ENCODE peak calls at places on chromosome 18, in nine cellular contexts. One of them, this sample, is unnamed.

GRCh38 chr18:41532344-41533086 is 422.5 kb upstream of the PIK3C3 start:
- DNase-seq in stomach: no peak
- DNase-seq in transverse colon: no peak
- DNase-seq in prostate gland: no peak
- DNase-seq in SK-N-SH: no peak
- DNase-seq in HCT116: no peak
- DNase-seq in breast epithelium: no peak
- DNase-seq in K562: no peak
- DNase-seq in HepG2: no peak
- DNase-seq in this sample: no peak

GRCh38 chr18:32896781-32897547 is 124.1 kb upstream of the KLHL14 start:
- DNase-seq in stomach: no peak
- DNase-seq in transverse colon: no peak
- DNase-seq in prostate gland: no peak
- DNase-seq in SK-N-SH: no peak
- DNase-seq in HCT116: no peak
- DNase-seq in breast epithelium: no peak
- DNase-seq in K562: no peak
- DNase-seq in HepG2: no peak
- DNase-seq in this sample: no peak

GRCh38 chr18:582465-582864 is 2.3 kb downstream of the CETN1 start:
- DNase-seq in stomach: peak; percentile 31
- DNase-seq in transverse colon: no peak
- DNase-seq in prostate gland: peak; percentile 33
- DNase-seq in SK-N-SH: no peak
- DNase-seq in HCT116: no peak
- DNase-seq in breast epithelium: no peak
- DNase-seq in K562: no peak
- DNase-seq in HepG2: no peak
- DNase-seq in this sample: no peak

GRCh38 chr18:13376841-13377351 is 158.3 kb downstream of the LDLRAD4 start:
- DNase-seq in stomach: no peak
- DNase-seq in transverse colon: no peak
- DNase-seq in prostate gland: no peak
- DNase-seq in SK-N-SH: no peak
- DNase-seq in HCT116: no peak
- DNase-seq in breast epithelium: no peak
- DNase-seq in K562: no peak
- DNase-seq in HepG2: no peak
- DNase-seq in this sample: no peak

GRCh38 chr18:77133920-77134496 is 1.4 kb upstream of the MBP start:
- DNase-seq in stomach: no peak
- DNase-seq in transverse colon: peak; percentile 51
- DNase-seq in prostate gland: no peak
- DNase-seq in SK-N-SH: peak; percentile 43
- DNase-seq in HCT116: no peak
- DNase-seq in breast epithelium: no peak
- DNase-seq in K562: no peak
- DNase-seq in HepG2: peak; percentile 20
- DNase-seq in this sample: peak; percentile 89

GRCh38 chr18:41113885-41114482 is 841.0 kb upstream of the PIK3C3 start:
- DNase-seq in stomach: no peak
- DNase-seq in transverse colon: no peak
- DNase-seq in prostate gland: no peak
- DNase-seq in SK-N-SH: no peak
- DNase-seq in HCT116: no peak
- DNase-seq in breast epithelium: no peak
- DNase-seq in K562: no peak
- DNase-seq in HepG2: no peak
- DNase-seq in this sample: no peak

GRCh38 chr18:68925268-68925667 is 127.4 kb downstream of the CCDC102B start:
- DNase-seq in stomach: no peak
- DNase-seq in transverse colon: no peak
- DNase-seq in prostate gland: no peak
- DNase-seq in SK-N-SH: no peak
- DNase-seq in HCT116: no peak
- DNase-seq in breast epithelium: no peak
- DNase-seq in K562: no peak
- DNase-seq in HepG2: peak; percentile 13
- DNase-seq in this sample: no peak

GRCh38 chr18:40407913-40408312 is 1547.1 kb upstream of the PIK3C3 start:
- DNase-seq in stomach: no peak
- DNase-seq in transverse colon: no peak
- DNase-seq in prostate gland: no peak
- DNase-seq in SK-N-SH: no peak
- DNase-seq in HCT116: no peak
- DNase-seq in breast epithelium: no peak
- DNase-seq in K562: no peak
- DNase-seq in HepG2: no peak
- DNase-seq in this sample: no peak

GRCh38 chr18:22739789-22740188 is 193.3 kb upstream of the RBBP8 start:
- DNase-seq in stomach: no peak
- DNase-seq in transverse colon: no peak
- DNase-seq in prostate gland: no peak
- DNase-seq in SK-N-SH: no peak
- DNase-seq in HCT116: no peak
- DNase-seq in breast epithelium: no peak
- DNase-seq in K562: no peak
- DNase-seq in HepG2: no peak
- DNase-seq in this sample: no peak

GRCh38 chr18:56789004-56789888 is 138.1 kb downstream of the WDR7 start:
- DNase-seq in stomach: no peak
- DNase-seq in transverse colon: peak; percentile 22
- DNase-seq in prostate gland: no peak
- DNase-seq in SK-N-SH: peak; percentile 4
- DNase-seq in HCT116: peak; percentile 23
- DNase-seq in breast epithelium: no peak
- DNase-seq in K562: peak; percentile 30
- DNase-seq in HepG2: peak; percentile 33
- DNase-seq in this sample: no peak

GRCh38 chr18:36075862-36076587 is 8.7 kb upstream of the RPRD1A start:
- DNase-seq in stomach: no peak
- DNase-seq in transverse colon: no peak
- DNase-seq in prostate gland: no peak
- DNase-seq in SK-N-SH: no peak
- DNase-seq in HCT116: no peak
- DNase-seq in breast epithelium: no peak
- DNase-seq in K562: no peak
- DNase-seq in HepG2: peak; percentile 58
- DNase-seq in this sample: no peak

GRCh38 chr18:48859311-48860275 is 91.2 kb downstream of the SMAD7 start:
- DNase-seq in stomach: no peak
- DNase-seq in transverse colon: no peak
- DNase-seq in prostate gland: no peak
- DNase-seq in SK-N-SH: peak; percentile 92
- DNase-seq in HCT116: no peak
- DNase-seq in breast epithelium: no peak
- DNase-seq in K562: no peak
- DNase-seq in HepG2: no peak
- DNase-seq in this sample: peak; percentile 72

GRCh38 chr18:9743200-9744016 is 35.3 kb downstream of the RAB31 start:
- DNase-seq in stomach: peak; percentile 47
- DNase-seq in transverse colon: no peak
- DNase-seq in prostate gland: no peak
- DNase-seq in SK-N-SH: no peak
- DNase-seq in HCT116: peak; percentile 96
- DNase-seq in breast epithelium: no peak
- DNase-seq in K562: peak; percentile 86
- DNase-seq in HepG2: peak; percentile 54
- DNase-seq in this sample: peak; percentile 12

GRCh38 chr18:76491436-76491800 is 3.6 kb downstream of the ZNF516 start:
- DNase-seq in stomach: peak; percentile 80
- DNase-seq in transverse colon: peak; percentile 85
- DNase-seq in prostate gland: peak; percentile 80
- DNase-seq in SK-N-SH: peak; percentile 81
- DNase-seq in HCT116: no peak
- DNase-seq in breast epithelium: peak; percentile 75
- DNase-seq in K562: peak; percentile 21
- DNase-seq in HepG2: peak; percentile 41
- DNase-seq in this sample: peak; percentile 94

GRCh38 chr18:69916412-69916811 is 31.3 kb downstream of the CD226 start:
- DNase-seq in stomach: no peak
- DNase-seq in transverse colon: no peak
- DNase-seq in prostate gland: no peak
- DNase-seq in SK-N-SH: no peak
- DNase-seq in HCT116: no peak
- DNase-seq in breast epithelium: no peak
- DNase-seq in K562: no peak
- DNase-seq in HepG2: no peak
- DNase-seq in this sample: no peak

DNA sequence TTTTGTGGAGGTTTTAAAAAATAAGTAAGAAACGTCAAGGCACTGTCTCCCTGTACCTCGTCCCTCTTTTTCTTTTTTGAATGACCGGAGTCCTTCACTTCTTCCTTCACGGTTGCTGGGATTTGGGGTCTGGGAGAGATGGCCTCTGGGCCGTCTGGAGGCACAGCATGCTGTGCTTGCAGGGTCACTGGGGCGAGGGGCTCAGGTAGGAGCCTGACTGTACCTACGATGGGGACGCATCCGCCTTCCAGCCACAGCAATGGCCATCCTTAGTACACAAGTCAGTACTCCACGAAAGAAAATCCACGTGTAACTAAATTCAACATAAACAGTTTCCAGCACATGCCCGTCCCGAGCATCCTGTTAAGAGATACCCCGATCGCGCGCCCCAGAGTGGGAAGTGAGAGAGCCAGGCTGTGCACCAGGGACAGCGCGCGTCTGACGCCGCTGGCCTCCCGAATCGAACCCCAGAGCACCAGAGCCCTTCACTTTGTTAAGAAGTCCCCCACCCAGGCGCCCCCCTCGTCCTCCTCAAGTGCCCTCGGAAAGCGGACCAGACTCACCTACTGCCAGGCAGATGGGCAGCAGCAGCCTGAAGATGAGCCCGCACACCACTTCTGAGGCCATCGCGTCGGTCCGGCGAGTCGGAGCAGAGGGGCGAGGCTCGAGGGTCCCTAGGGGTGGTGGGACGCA is 1.3 kb downstream of the PIEZO2 start:
- DNase-seq in stomach: no peak
- DNase-seq in transverse colon: no peak
- DNase-seq in prostate gland: no peak
- DNase-seq in SK-N-SH: no peak
- DNase-seq in HCT116: no peak
- DNase-seq in breast epithelium: no peak
- DNase-seq in K562: no peak
- DNase-seq in HepG2: no peak
- DNase-seq in this sample: no peak
- H3K4me3 ChIP-seq in stomach: peak overlapping the region; percentile 46
- H3K4me3 ChIP-seq in transverse colon: no peak overlapping the region
- H3K4me3 ChIP-seq in prostate gland: peak overlapping the region; percentile 37
- H3K4me3 ChIP-seq in SK-N-SH: no peak overlapping the region
- H3K4me3 ChIP-seq in HCT116: no peak overlapping the region
- H3K4me3 ChIP-seq in breast epithelium: peak overlapping the region; percentile 77
- H3K4me3 ChIP-seq in K562: no peak overlapping the region
- H3K4me3 ChIP-seq in HepG2: peak overlapping the region; percentile 57
- H3K4me3 ChIP-seq in this sample: no peak overlapping the region

DNA sequence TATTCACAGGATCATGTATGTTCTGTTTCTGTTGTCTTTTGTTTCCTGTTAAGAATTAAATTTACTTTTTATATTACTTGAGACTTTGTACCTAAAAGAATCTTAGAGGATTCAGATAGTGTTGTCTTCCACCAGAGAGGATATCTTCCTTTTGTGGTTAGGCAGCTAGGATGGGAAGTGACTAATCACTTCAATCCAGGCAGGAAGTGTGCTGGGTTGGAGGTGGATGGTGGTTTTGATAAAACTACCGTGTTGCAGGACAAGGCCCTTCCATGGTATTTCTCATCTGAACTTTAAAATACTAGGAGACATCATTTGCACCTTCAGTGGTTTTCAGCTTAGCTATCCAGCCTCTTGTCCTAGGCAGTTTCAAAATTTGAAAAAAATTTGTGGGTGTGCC is 728.6 kb upstream of the CDH2 start:
- DNase-seq in stomach: no peak
- DNase-seq in transverse colon: no peak
- DNase-seq in prostate gland: no peak
- DNase-seq in SK-N-SH: no peak
- DNase-seq in HCT116: no peak
- DNase-seq in breast epithelium: no peak
- DNase-seq in K562: no peak
- DNase-seq in HepG2: no peak
- DNase-seq in this sample: no peak
- TF ChIP-seq POLR2AphosphoS5 in stomach: no peak
- TF ChIP-seq POLR2AphosphoS5 in transverse colon: no peak
- TF ChIP-seq POLR2AphosphoS5 in prostate gland: no peak
- TF ChIP-seq POLR2AphosphoS5 in SK-N-SH: no peak
- TF ChIP-seq POLR2AphosphoS5 in HCT116: no peak
- TF ChIP-seq POLR2AphosphoS5 in breast epithelium: no peak
- TF ChIP-seq POLR2AphosphoS5 in K562: no peak
- TF ChIP-seq POLR2AphosphoS5 in HepG2: no peak
- TF ChIP-seq POLR2AphosphoS5 in this sample: no peak

GRCh38 chr18:31579375-31579774 is 12.3 kb upstream of the TTR start:
- DNase-seq in stomach: no peak
- DNase-seq in transverse colon: no peak
- DNase-seq in prostate gland: no peak
- DNase-seq in SK-N-SH: no peak
- DNase-seq in HCT116: no peak
- DNase-seq in breast epithelium: no peak
- DNase-seq in K562: no peak
- DNase-seq in HepG2: no peak
- DNase-seq in this sample: no peak
- H3K4me3 ChIP-seq in stomach: no peak overlapping the region
- H3K4me3 ChIP-seq in transverse colon: no peak overlapping the region
- H3K4me3 ChIP-seq in prostate gland: no peak overlapping the region
- H3K4me3 ChIP-seq in SK-N-SH: no peak overlapping the region
- H3K4me3 ChIP-seq in HCT116: no peak overlapping the region
- H3K4me3 ChIP-seq in breast epithelium: no peak overlapping the region
- H3K4me3 ChIP-seq in K562: no peak overlapping the region
- H3K4me3 ChIP-seq in HepG2: no peak overlapping the region
- H3K4me3 ChIP-seq in this sample: no peak overlapping the region

DNA sequence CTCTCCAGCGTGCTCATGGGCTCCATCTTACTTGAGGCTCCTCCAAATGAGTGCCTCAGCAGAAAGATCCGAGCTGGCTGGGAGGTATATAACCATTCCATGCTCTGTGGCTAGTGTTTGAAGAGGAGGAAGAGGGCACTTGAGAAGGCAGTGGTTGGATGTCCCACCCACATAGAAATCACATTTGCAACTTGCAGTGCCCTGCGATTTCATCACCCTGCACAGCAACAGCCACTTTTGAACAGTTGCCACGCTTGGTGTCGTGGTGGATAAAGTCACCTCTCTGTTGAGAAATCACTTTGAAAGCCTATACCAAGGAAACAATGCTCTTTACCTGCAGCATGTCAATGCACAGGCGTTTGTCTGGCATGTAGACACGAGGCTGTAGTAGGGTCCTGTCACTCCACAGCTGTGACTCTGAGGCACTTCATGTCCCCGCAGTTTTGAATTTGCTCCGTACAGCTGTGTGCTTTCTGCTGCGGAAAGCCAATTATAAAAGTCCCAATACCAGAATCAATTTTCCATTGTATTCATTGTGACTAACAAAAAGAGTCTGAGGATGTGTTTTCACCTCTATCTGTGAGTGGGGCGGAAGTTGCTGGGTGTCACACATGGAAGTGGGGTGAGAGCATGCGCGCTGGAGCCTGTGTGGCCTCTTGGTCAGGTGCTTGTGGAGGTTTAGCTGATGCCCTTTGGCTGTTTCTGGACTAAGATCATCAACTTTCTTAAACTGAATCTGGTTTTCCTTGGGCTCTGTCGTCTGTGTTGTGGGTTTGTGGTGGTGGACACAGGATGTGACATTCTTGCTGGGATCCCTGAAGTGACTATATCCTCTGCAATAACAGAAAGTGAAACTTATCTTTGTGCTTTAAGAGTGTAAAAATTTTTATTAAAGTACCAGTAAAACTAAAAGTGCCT is 2.8 kb downstream of the CNDP2 start:
- DNase-seq in stomach: peak; percentile 72
- DNase-seq in transverse colon: peak; percentile 71
- DNase-seq in prostate gland: no peak
- DNase-seq in SK-N-SH: no peak
- DNase-seq in HCT116: no peak
- DNase-seq in breast epithelium: no peak
- DNase-seq in K562: peak; percentile 65
- DNase-seq in HepG2: no peak
- DNase-seq in this sample: peak; percentile 93
- TF ChIP-seq POLR2AphosphoS5 in stomach: peak; percentile 15
- TF ChIP-seq POLR2AphosphoS5 in transverse colon: no peak
- TF ChIP-seq POLR2AphosphoS5 in prostate gland: no peak
- TF ChIP-seq POLR2AphosphoS5 in SK-N-SH: no peak
- TF ChIP-seq POLR2AphosphoS5 in HCT116: no peak
- TF ChIP-seq POLR2AphosphoS5 in breast epithelium: no peak
- TF ChIP-seq POLR2AphosphoS5 in K562: no peak
- TF ChIP-seq POLR2AphosphoS5 in HepG2: no peak
- TF ChIP-seq POLR2AphosphoS5 in this sample: no peak